ENCODE peak calls at places on chromosome 7, in eight cellular contexts. J is ovary, Q is OCI-LY7, P is mucosa of descending colon, K is lower lobe of right lung, S is epithelial cell of esophagus, X is foreskin keratinocyte, M is A549. U is an unnamed sample.

GRCh38 chr7:130732980-130733865 is 784 bp downstream of the KLF14 start:
- DNase-seq in J (peak), Q (no peak), P (peak), K (peak), S (peak), X (no peak), M (peak), U (peak)

GRCh38 chr7:31145339-31145738 is 93.2 kb downstream of the ADCYAP1R1 start:
- DNase-seq in J (no peak), Q (no peak), P (no peak), K (no peak), S (no peak), X (no peak), M (peak), U (no peak)

GRCh38 chr7:3754488-3755365 is 453.7 kb downstream of the SDK1 start:
- DNase-seq in J (no peak), Q (no peak), P (no peak), K (no peak), S (peak), X (no peak), M (no peak), U (no peak)

GRCh38 chr7:75772081-75773077 is at the start of gene CCL26:
- DNase-seq in J (peak), Q (no peak), P (no peak), K (no peak), S (peak), X (no peak), M (peak), U (no peak)

GRCh38 chr7:47827321-47827720 is 120.9 kb downstream of the PKD1L1 start:
- DNase-seq in J (no peak), Q (no peak), P (no peak), K (no peak), S (no peak), X (no peak), M (no peak), U (no peak)

GRCh38 chr7:44291066-44291732 is 34.2 kb downstream of the CAMK2B start:
- DNase-seq in J (peak), Q (no peak), P (peak), K (peak), S (no peak), X (no peak), M (no peak), U (no peak)

GRCh38 chr7:50818324-50818723 is 35.6 kb upstream of the GRB10 start:
- DNase-seq in J (no peak), Q (no peak), P (no peak), K (no peak), S (peak), X (peak), M (no peak), U (no peak)

GRCh38 chr7:28688651-28689050 is 269.5 kb downstream of the TRIL start:
- DNase-seq in J (no peak), Q (no peak), P (no peak), K (no peak), S (peak), X (no peak), M (no peak), U (no peak)

GRCh38 chr7:88146611-88147010 is 73.2 kb downstream of the SRI start:
- DNase-seq in J (no peak), Q (no peak), P (no peak), K (no peak), S (no peak), X (no peak), M (no peak), U (no peak)

GRCh38 chr7:45328397-45329080 is 170.9 kb downstream of the RAMP3 start:
- DNase-seq in J (no peak), Q (no peak), P (no peak), K (no peak), S (no peak), X (no peak), M (no peak), U (no peak)

GRCh38 chr7:45156516-45157272 is 897 bp upstream of the RAMP3 start:
- DNase-seq in J (no peak), Q (no peak), P (no peak), K (no peak), S (no peak), X (no peak), M (no peak), U (no peak)

GRCh38 chr7:24812313-24812945 is 55.2 kb upstream of the GSDME start:
- DNase-seq in J (peak), Q (peak), P (no peak), K (peak), S (peak), X (no peak), M (peak), U (peak)

GRCh38 chr7:7911339-7911738 is 57.3 kb upstream of the GLCCI1 start:
- DNase-seq in J (no peak), Q (no peak), P (no peak), K (no peak), S (peak), X (peak), M (peak), U (no peak)

GRCh38 chr7:35723011-35723410 is 28.1 kb upstream of the HERPUD2 start:
- DNase-seq in J (no peak), Q (no peak), P (no peak), K (no peak), S (peak), X (no peak), M (peak), U (no peak)

GRCh38 chr7:142873281-142873784 is 12.2 kb downstream of the TRPV6 start:
- DNase-seq in J (no peak), Q (peak), P (no peak), K (no peak), S (no peak), X (no peak), M (peak), U (no peak)

GRCh38 chr7:41538810-41539724 is 163.8 kb downstream of the INHBA start:
- DNase-seq in J (no peak), Q (no peak), P (no peak), K (no peak), S (no peak), X (no peak), M (no peak), U (no peak)

GRCh38 chr7:2260820-2261219 is 18.8 kb downstream of the NUDT1 start:
- DNase-seq in J (no peak), Q (no peak), P (no peak), K (peak), S (peak), X (peak), M (peak), U (no peak)

GRCh38 chr7:4841007-4841784 is 20.6 kb downstream of the PAPOLB start:
- DNase-seq in J (no peak), Q (no peak), P (no peak), K (no peak), S (no peak), X (no peak), M (no peak), U (no peak)

GRCh38 chr7:38373155-38373554 is 99.7 kb upstream of the TARP start:
- DNase-seq in J (no peak), Q (no peak), P (no peak), K (no peak), S (no peak), X (no peak), M (no peak), U (no peak)

GRCh38 chr7:114703677-114704076 is 218.2 kb upstream of the MDFIC start:
- DNase-seq in J (no peak), Q (no peak), P (no peak), K (no peak), S (peak), X (no peak), M (peak), U (no peak)

GRCh38 chr7:116534790-116535189 is 10.0 kb downstream of the CAV1 start:
- DNase-seq in J (no peak), Q (no peak), P (no peak), K (no peak), S (no peak), X (no peak), M (no peak), U (no peak)

GRCh38 chr7:4144801-4145470 is 537.2 kb upstream of the FOXK1 start:
- DNase-seq in J (peak), Q (no peak), P (no peak), K (peak), S (no peak), X (no peak), M (no peak), U (peak)

GRCh38 chr7:91194841-91195240 is 69.4 kb upstream of the FZD1 start:
- DNase-seq in J (no peak), Q (no peak), P (no peak), K (no peak), S (no peak), X (no peak), M (no peak), U (no peak)

GRCh38 chr7:142053988-142054387 is 57.5 kb upstream of the MGAM2 start:
- DNase-seq in J (no peak), Q (no peak), P (no peak), K (no peak), S (no peak), X (no peak), M (no peak), U (no peak)

GRCh38 chr7:123075838-123076462 is 80.5 kb upstream of the TAS2R16 start:
- DNase-seq in J (no peak), Q (no peak), P (no peak), K (no peak), S (no peak), X (no peak), M (no peak), U (no peak)

GRCh38 chr7:48511021-48511579 is 339.8 kb downstream of the ABCA13 start:
- DNase-seq in J (no peak), Q (no peak), P (no peak), K (no peak), S (peak), X (no peak), M (no peak), U (no peak)

GRCh38 chr7:44348300-44348699 is 22.9 kb upstream of the CAMK2B start:
- DNase-seq in J (no peak), Q (peak), P (no peak), K (no peak), S (peak), X (no peak), M (peak), U (no peak)

GRCh38 chr7:156655232-156655628 is 14.7 kb downstream of the RNF32 start:
- DNase-seq in J (no peak), Q (no peak), P (no peak), K (no peak), S (no peak), X (no peak), M (no peak), U (no peak)

GRCh38 chr7:50653997-50654425 is 88.8 kb upstream of the DDC start:
- DNase-seq in J (peak), Q (no peak), P (no peak), K (no peak), S (no peak), X (no peak), M (no peak), U (no peak)

GRCh38 chr7:80142853-80143580 is 8.4 kb downstream of the GNAI1 start:
- DNase-seq in J (no peak), Q (no peak), P (no peak), K (no peak), S (no peak), X (no peak), M (no peak), U (no peak)

GRCh38 chr7:157138424-157139141 is at the start of gene UBE3C:
- DNase-seq in J (peak), Q (peak), P (peak), K (peak), S (peak), X (peak), M (peak), U (peak)

GRCh38 chr7:30717181-30717580 is 34.8 kb upstream of the INMT start:
- DNase-seq in J (no peak), Q (no peak), P (no peak), K (no peak), S (peak), X (peak), M (peak), U (no peak)

GRCh38 chr7:128932862-128933821 is 4.6 kb upstream of the IRF5 start:
- DNase-seq in J (no peak), Q (peak), P (peak), K (no peak), S (no peak), X (no peak), M (no peak), U (no peak)

GRCh38 chr7:140534743-140535142 is 55.4 kb upstream of the MKRN1 start:
- DNase-seq in J (peak), Q (no peak), P (peak), K (no peak), S (no peak), X (no peak), M (no peak), U (no peak)

GRCh38 chr7:24881622-24882021 is 98.4 kb downstream of the OSBPL3 start:
- DNase-seq in J (no peak), Q (no peak), P (no peak), K (no peak), S (no peak), X (no peak), M (peak), U (no peak)

GRCh38 chr7:76292206-76292573 is 10.3 kb upstream of the HSPB1 start:
- DNase-seq in J (no peak), Q (no peak), P (no peak), K (no peak), S (peak), X (no peak), M (no peak), U (no peak)

GRCh38 chr7:127478040-127478386 is 85.5 kb upstream of the ZNF800 start:
- DNase-seq in J (no peak), Q (no peak), P (no peak), K (no peak), S (no peak), X (no peak), M (no peak), U (no peak)

GRCh38 chr7:73830872-73831655 is at the start of gene CLDN4:
- DNase-seq in J (no peak), Q (no peak), P (peak), K (peak), S (peak), X (no peak), M (no peak), U (no peak)
- TF ChIP-seq CTCF in J (no peak), Q (no peak), P (no peak), K (no peak), S (no peak), X (no peak), M (no peak), U (no peak)

DNA sequence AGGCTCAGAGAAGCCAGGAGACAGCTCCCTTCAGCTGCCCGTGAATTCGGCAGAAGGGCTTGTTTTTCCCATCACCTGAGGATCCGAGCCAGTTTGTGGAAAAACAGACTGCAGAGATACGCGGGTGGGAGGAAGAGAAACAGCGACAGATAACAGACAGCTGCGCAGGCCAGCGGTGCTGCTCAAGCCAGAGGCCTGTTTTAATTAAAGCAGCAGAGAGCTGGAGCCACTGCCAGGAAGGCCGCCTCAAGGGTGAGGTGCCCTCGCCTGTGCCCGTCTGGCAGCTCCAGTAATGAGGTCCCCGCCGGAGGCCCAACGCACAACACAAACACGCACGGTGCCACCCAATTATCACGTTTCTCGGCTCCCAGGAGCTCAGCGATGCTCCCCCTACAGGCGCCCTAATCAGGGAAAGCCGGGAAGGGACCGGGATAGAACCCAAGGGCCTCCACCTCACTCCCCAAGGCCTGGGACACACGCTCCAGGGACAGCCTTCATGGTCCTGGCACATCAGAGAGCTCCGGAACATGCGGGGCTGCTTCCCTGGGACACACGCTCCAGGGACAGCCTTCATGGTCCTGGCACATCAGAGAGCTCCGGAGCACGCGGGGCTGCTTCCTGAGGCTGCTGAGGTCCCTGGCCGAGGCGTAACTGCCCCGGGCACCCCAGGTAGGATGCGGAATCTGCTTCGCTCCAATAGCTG is 60.6 kb upstream of the DNAAF5 start:
- DNase-seq in J (peak), Q (no peak), P (no peak), K (no peak), S (no peak), X (no peak), M (no peak), U (no peak)
- TF ChIP-seq CTCF in J (peak), Q (no peak), P (no peak), K (no peak), S (no peak), X (peak), M (no peak), U (no peak)

DNA sequence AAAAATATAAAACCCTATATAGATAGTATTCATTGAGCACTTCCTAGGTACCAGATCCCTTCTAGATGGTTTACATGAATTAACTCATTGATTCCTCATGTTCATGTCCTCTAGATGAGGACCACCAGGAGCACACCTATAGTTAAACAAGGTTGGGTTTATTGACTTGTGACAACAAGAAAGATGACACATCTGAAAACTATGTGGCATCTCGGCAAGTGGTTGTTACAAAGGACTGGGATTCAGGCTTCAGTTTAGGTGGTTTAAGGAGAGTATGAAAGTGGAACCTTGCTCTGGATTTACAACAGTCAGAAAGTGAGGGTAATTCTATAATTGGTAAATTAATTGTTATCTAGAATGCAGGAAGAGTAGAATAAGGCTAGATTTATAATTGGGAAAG is 99.0 kb upstream of the PHF14 start:
- DNase-seq in J (no peak), Q (no peak), P (no peak), K (no peak), S (peak), X (no peak), M (no peak), U (no peak)
- TF ChIP-seq CTCF in J (no peak), Q (no peak), P (no peak), K (no peak), S (no peak), X (no peak), M (no peak), U (no peak)

GRCh38 chr7:148987751-148988512 is 40.4 kb downstream of the PDIA4 start:
- DNase-seq in J (no peak), Q (peak), P (no peak), K (no peak), S (peak), X (no peak), M (peak), U (no peak)

GRCh38 chr7:148991536-148991935 is 36.8 kb downstream of the PDIA4 start:
- DNase-seq in J (no peak), Q (no peak), P (no peak), K (no peak), S (peak), X (no peak), M (no peak), U (no peak)

GRCh38 chr7:148986737-148987009 is 41.6 kb downstream of the PDIA4 start:
- DNase-seq in J (no peak), Q (no peak), P (no peak), K (no peak), S (no peak), X (no peak), M (no peak), U (no peak)

GRCh38 chr7:148983220-148984146 is 44.8 kb downstream of the PDIA4 start:
- DNase-seq in J (peak), Q (peak), P (peak), K (no peak), S (peak), X (no peak), M (peak), U (peak)

GRCh38 chr7:148987010-148987750 is 41.1 kb downstream of the PDIA4 start:
- DNase-seq in J (peak), Q (peak), P (peak), K (peak), S (peak), X (peak), M (peak), U (peak)
- TF ChIP-seq CTCF in J (no peak), Q (no peak), P (no peak), K (no peak), S (no peak), X (no peak), M (no peak), U (no peak)

GRCh38 chr7:107469836-107470416 is at the start of gene GPR22:
- DNase-seq in J (no peak), Q (no peak), P (no peak), K (no peak), S (no peak), X (no peak), M (no peak), U (no peak)

GRCh38 chr7:107468824-107469223 is 1.0 kb upstream of the GPR22 start:
- DNase-seq in J (no peak), Q (no peak), P (no peak), K (no peak), S (no peak), X (no peak), M (no peak), U (no peak)

GRCh38 chr7:107473975-107474598 is 4.2 kb downstream of the GPR22 start:
- DNase-seq in J (no peak), Q (no peak), P (no peak), K (no peak), S (no peak), X (no peak), M (no peak), U (no peak)

GRCh38 chr7:107472116-107472515 is 2.3 kb downstream of the GPR22 start:
- DNase-seq in J (no peak), Q (no peak), P (no peak), K (no peak), S (no peak), X (no peak), M (no peak), U (no peak)

DNA sequence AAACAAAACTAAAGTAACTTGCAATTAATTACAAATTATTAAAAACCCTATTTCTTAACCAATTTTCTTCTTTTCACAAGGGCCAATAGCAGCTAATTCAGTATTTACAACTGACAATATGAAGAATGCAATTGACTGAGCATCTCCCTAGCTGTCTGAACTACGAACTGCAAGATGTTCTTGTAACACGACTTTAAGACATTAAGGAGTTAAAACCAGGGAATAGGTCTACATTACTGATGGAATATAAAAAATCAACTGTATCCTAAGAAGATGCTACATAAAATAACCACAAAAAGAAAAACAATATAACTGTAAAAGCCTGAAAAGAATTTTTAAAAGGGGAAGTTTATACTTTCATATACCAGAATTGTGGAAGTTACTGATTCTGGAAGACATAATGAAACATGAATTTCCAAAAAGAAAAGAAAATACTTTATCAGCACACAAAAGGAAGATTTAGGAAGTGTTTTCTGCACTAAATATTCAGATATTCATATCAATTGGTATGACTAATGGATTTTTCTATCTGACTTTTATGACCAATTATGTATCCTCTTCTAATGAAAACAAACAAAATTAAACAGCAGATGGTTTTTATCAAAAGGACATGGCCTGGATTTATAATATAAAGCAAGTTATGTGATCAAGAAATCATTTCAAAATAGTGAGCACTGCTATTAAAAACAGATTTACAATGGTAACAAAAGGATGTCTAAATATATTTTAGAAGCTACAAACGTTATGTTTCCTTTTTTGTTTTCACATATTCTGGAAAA is 1.6 kb downstream of the GPR22 start:
- DNase-seq in J (no peak), Q (no peak), P (no peak), K (no peak), S (no peak), X (no peak), M (no peak), U (no peak)
- TF ChIP-seq CTCF in J (no peak), Q (no peak), P (no peak), K (no peak), S (no peak), X (no peak), M (no peak), U (no peak)

GRCh38 chr7:14424675-14425074 is 435.2 kb upstream of the ETV1 start:
- DNase-seq in J (no peak), Q (no peak), P (no peak), K (no peak), S (peak), X (no peak), M (no peak), U (no peak)
- TF ChIP-seq CTCF in J (no peak), Q (no peak), P (no peak), K (no peak), S (peak), X (peak), M (no peak), U (no peak)

GRCh38 chr7:150753826-150754603 is 16.8 kb downstream of the GIMAP5 start:
- DNase-seq in J (no peak), Q (peak), P (no peak), K (no peak), S (peak), X (no peak), M (no peak), U (peak)
- TF ChIP-seq CTCF in J (no peak), Q (peak), P (no peak), K (peak), S (no peak), X (no peak), M (no peak), U (peak)